ENCODE peak calls at places on chromosomes 1 and 21, in four cellular contexts. M is IMR-90, A is H1, J is trophoblast cell. P is an unnamed sample.
A peak's percentile ranks its signal among the peaks of the same experiment; 100 is the strongest.

GRCh38 chr1:172581779-172582178 is 48.8 kb downstream of the SUCO start:
- DNase-seq in M (peak; percentile 88), A (no peak), J (peak; percentile 69), P (peak; percentile 62)

GRCh38 chr1:115164940-115165718 is 75.8 kb upstream of the TSPAN2 start:
- DNase-seq in J (no peak), M (no peak), A (no peak), P (no peak)

GRCh38 chr1:99481391-99481996 is 164.4 kb upstream of the PALMD start:
- DNase-seq in M (peak; percentile 68), J (peak; percentile 88), A (no peak), P (peak; percentile 60)

GRCh38 chr1:77704736-77705135 is 22.3 kb upstream of the ZZZ3 start:
- DNase-seq in J (no peak), A (no peak), M (no peak), P (no peak)

GRCh38 chr1:6317101-6317760 is 56.3 kb upstream of the GPR153 start:
- DNase-seq in M (peak; percentile 38), A (no peak), J (no peak), P (peak; percentile 63)

GRCh38 chr1:168824418-168824817 is 95.4 kb upstream of the DPT start:
- DNase-seq in J (no peak), M (no peak), A (no peak), P (no peak)

GRCh38 chr1:43056460-43056859 is 97.8 kb upstream of the SLC2A1 start:
- DNase-seq in A (no peak), M (no peak), J (no peak), P (no peak)

GRCh38 chr1:10530756-10531155 is 56.0 kb downstream of the PEX14 start:
- DNase-seq in A (no peak), J (peak; percentile 79), M (peak; percentile 79), P (peak; percentile 85)

GRCh38 chr1:211133393-211133840 is 531 bp downstream of the KCNH1 start:
- DNase-seq in M (no peak), J (peak; percentile 7), A (peak; percentile 64), P (peak; percentile 23)

GRCh38 chr1:6464514-6464836 is 1.5 kb downstream of the TNFRSF25 start:
- DNase-seq in M (no peak), A (no peak), J (no peak), P (no peak)

GRCh38 chr21:9839011-9839661 is 682.2 kb upstream of the TPTE start:
- DNase-seq in J (no peak), A (no peak), M (no peak), P (no peak)

GRCh38 chr1:225896937-225897549 is 8.1 kb upstream of the LEFTY1 start:
- DNase-seq in A (no peak), J (no peak), M (peak; percentile 34), P (peak; percentile 22)

GRCh38 chr1:95660736-95661135 is 426.7 kb downstream of the RWDD3 start:
- DNase-seq in J (no peak), M (no peak), A (no peak), P (no peak)

GRCh38 chr1:52631759-52632331 is 1.1 kb upstream of the SHISAL2A start:
- DNase-seq in J (no peak), A (no peak), M (no peak), P (no peak)

GRCh38 chr1:147723691-147724323 is 36.6 kb downstream of the GJA5 start:
- DNase-seq in A (peak; percentile 61), J (peak; percentile 67), M (no peak), P (peak; percentile 18)

GRCh38 chr1:206565973-206566372 is 46.3 kb downstream of the EIF2D start:
- DNase-seq in M (no peak), J (no peak), A (no peak), P (no peak)

GRCh38 chr1:6486433-6487011 is 4.9 kb downstream of the PLEKHG5 start:
- DNase-seq in M (peak; percentile 78), A (peak; percentile 97), J (peak; percentile 95), P (peak; percentile 82)

GRCh38 chr1:173491508-173491907 is 14.4 kb downstream of the PRDX6 start:
- DNase-seq in M (no peak), A (no peak), J (peak; percentile 75), P (no peak)

GRCh38 chr1:7049913-7050625 is 264.8 kb downstream of the CAMTA1 start:
- DNase-seq in M (no peak), A (no peak), J (no peak), P (no peak)

GRCh38 chr21:42679319-42679981 is 26.0 kb downstream of the PDE9A start:
- DNase-seq in J (no peak), A (no peak), M (no peak), P (no peak)

GRCh38 chr1:214364335-214364734 is 83.4 kb downstream of the SMYD2 start:
- DNase-seq in J (no peak), A (no peak), M (no peak), P (no peak)

GRCh38 chr1:160797861-160798273 is 1.9 kb downstream of the LY9 start:
- DNase-seq in M (no peak), A (no peak), J (peak; percentile 43), P (no peak)

GRCh38 chr1:197096137-197096536 is 29.1 kb upstream of the F13B start:
- DNase-seq in J (no peak), A (no peak), M (peak; percentile 4), P (no peak)

GRCh38 chr1:41365772-41366427 is 4.7 kb downstream of the FOXO6 start:
- DNase-seq in A (no peak), J (no peak), M (no peak), P (no peak)

GRCh38 chr1:245483247-245483646 is 328.5 kb downstream of the KIF26B start:
- DNase-seq in M (no peak), J (no peak), A (no peak), P (no peak)

GRCh38 chr1:161132410-161133219 is at the start of gene DEDD:
- DNase-seq in J (peak; percentile 96), M (peak; percentile 96), A (peak; percentile 90), P (peak; percentile 98)

GRCh38 chr1:169348356-169349036 is 19.1 kb downstream of the NME7 start:
- DNase-seq in A (no peak), J (peak; percentile 84), M (peak; percentile 68), P (peak; percentile 59)

GRCh38 chr1:25451903-25452302 is 21.2 kb downstream of the MACO1 start:
- DNase-seq in J (no peak), M (no peak), A (no peak), P (no peak)

GRCh38 chr1:37113285-37113684 is 79.0 kb upstream of the GRIK3 start:
- DNase-seq in J (no peak), A (no peak), M (no peak), P (no peak)

GRCh38 chr1:246583448-246584185 is 17.4 kb downstream of the CNST start:
- DNase-seq in J (no peak), M (no peak), A (no peak), P (peak; percentile 47)

GRCh38 chr1:178509608-178510007 is 3.3 kb upstream of the TEX35 start:
- DNase-seq in A (no peak), J (no peak), M (no peak), P (no peak)

GRCh38 chr21:43701936-43702784 is 16.8 kb upstream of the PDXK start:
- DNase-seq in J (no peak), M (no peak), A (no peak), P (no peak)
- H3K14ac ChIP-seq in J (no peak overlapping the region), M (no peak overlapping the region), A (no peak overlapping the region), P (no peak overlapping the region)

DNA sequence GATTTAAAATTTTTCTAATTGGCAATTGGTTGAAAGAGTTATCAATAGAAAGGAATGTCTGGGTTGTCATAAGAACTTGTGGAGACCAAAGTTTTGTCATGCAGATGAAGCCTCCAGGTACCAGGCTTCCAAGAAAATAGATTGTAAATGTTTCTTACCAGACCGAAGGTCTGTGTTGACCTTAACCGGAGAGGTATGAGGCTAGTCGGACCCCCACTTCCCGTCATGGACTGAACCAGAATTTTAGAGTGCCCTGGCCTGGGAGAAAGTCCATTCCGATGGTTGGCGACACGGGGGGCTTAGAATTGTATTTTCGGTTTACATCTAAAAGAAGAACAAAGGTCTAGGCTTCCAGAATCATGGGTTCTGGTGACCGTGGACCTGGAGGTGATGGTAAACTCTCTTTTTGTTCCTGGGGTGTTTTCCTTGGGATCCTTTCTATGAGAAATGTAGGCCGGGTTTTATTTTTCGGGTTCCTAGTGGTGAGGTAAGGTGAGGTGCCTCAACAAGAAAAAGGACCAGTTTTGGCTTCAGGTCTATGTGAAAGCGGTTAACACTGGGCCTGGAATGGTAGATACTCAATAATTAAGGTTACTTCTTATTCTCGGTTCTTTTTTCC is 405 bp upstream of the UHMK1 start:
- DNase-seq in J (no peak), M (no peak), A (no peak), P (no peak)
- H3K4ac ChIP-seq in J (no peak overlapping the region), M (peak overlapping the region; percentile 93), A (no peak overlapping the region), P (peak overlapping the region; percentile 68)

GRCh38 chr1:2228157-2228594 is at the start of gene SKI:
- DNase-seq in A (no peak), M (no peak), J (no peak), P (no peak)

GRCh38 chr1:2227341-2228156 is 570 bp upstream of the SKI start:
- DNase-seq in M (peak; percentile 95), J (peak; percentile 99), A (peak; percentile 98), P (peak; percentile 96)

GRCh38 chr1:2228684-2229031 is 539 bp downstream of the SKI start:
- DNase-seq in M (no peak), A (no peak), J (peak; percentile 46), P (no peak)

GRCh38 chr1:2225029-2225428 is 3.1 kb upstream of the SKI start:
- DNase-seq in J (no peak), M (no peak), A (no peak), P (no peak)

GRCh38 chr1:2226525-2227340 is 1.4 kb upstream of the SKI start:
- DNase-seq in M (no peak), A (peak; percentile 70), J (peak; percentile 26), P (no peak)
- H3K14ac ChIP-seq in M (peak overlapping the region; percentile 99), A (no peak overlapping the region), J (peak overlapping the region; percentile 100), P (peak overlapping the region; percentile 78)

DNA sequence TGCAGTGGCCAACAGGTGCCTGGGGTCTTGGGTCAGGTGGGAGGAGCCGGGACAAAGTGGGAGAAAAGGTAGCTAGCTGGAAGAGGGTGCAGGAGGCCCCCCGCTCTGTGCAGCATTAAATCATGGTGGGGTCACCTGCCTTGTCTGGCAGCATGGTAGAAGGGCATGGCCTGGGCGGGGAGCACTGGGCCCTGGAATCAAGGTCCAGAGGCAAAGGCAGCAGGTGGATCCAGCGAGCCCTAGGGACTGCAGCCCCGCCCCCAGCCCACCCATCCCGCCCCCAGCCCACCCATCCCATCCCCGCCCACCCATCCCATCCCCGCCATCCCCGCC is 16.7 kb upstream of the TTLL10 start:
- DNase-seq in M (no peak), J (no peak), A (no peak), P (no peak)
- H3K4ac ChIP-seq in M (no peak overlapping the region), J (no peak overlapping the region), A (no peak overlapping the region), P (no peak overlapping the region)

DNA sequence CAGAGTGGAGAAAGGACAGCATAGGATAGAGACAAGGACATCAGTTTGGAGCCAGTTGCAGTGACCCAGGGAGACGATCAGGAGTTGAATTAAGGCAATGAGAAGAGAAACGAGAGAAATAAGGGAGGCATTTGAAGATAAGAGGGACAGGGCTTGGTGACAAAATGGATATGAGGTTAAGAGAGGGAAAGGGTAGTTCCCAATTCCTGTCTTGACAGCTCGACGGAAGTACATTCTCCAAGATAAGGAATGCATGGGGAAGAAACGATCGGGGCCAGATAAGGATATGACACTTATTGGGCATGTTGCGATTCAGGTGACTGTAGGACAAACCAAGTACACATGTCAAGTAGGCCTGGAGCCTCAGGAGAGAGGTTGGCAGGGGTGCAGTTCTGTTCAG is 18.7 kb upstream of the KCNN3 start:
- DNase-seq in J (no peak), M (no peak), A (no peak), P (no peak)
- H3K14ac ChIP-seq in J (no peak overlapping the region), M (no peak overlapping the region), A (no peak overlapping the region), P (no peak overlapping the region)